ENCODE peak calls at places on chromosome 19, in nine cellular contexts. L is WTC11, N is thyroid gland, Z is endothelial cell, P is GM10248, V is choroid plexus epithelial cell, B is H9, C is SK-N-SH, W is transverse colon. R is an unnamed sample.

GRCh38 chr19:45442927-45443461 is 19.3 kb upstream of the ERCC1 start:
- DNase-seq in L (peak; percentile 38), N (no peak), Z (peak; percentile 21), P (no peak), V (peak; percentile 61), B (peak; percentile 68), C (peak; percentile 59), W (peak; percentile 52), R (no peak)

GRCh38 chr19:38425810-38426466 is at the start of gene RASGRP4:
- DNase-seq in L (peak; percentile 45), N (no peak), Z (no peak), P (peak; percentile 53), V (no peak), B (peak; percentile 40), C (no peak), W (peak; percentile 26), R (no peak)

GRCh38 chr19:53389591-53390377 is 5.2 kb upstream of the ZNF765 start:
- DNase-seq in L (peak; percentile 96), N (peak; percentile 23), Z (no peak), P (no peak), V (no peak), B (peak; percentile 93), C (peak; percentile 11), W (no peak), R (no peak)

GRCh38 chr19:32220951-32221350 is 124.5 kb upstream of the ZNF507 start:
- DNase-seq in L (no peak), N (no peak), Z (no peak), P (no peak), V (no peak), B (no peak), C (no peak), W (no peak), R (no peak)

GRCh38 chr19:43562698-43563241 is 12.6 kb downstream of the XRCC1 start:
- DNase-seq in L (no peak), N (peak; percentile 46), Z (no peak), P (peak; percentile 51), V (peak; percentile 89), B (no peak), C (no peak), W (peak; percentile 73), R (peak; percentile 92)

GRCh38 chr19:48735031-48735615 is 5.3 kb downstream of the RASIP1 start:
- DNase-seq in L (peak; percentile 81), N (peak; percentile 51), Z (no peak), P (no peak), V (peak; percentile 50), B (peak; percentile 86), C (no peak), W (peak; percentile 49), R (no peak)

GRCh38 chr19:28425431-28425931 is 787.5 kb downstream of the UQCRFS1 start:
- DNase-seq in L (no peak), N (no peak), Z (no peak), P (no peak), V (peak; percentile 58), B (no peak), C (no peak), W (no peak), R (no peak)

GRCh38 chr19:38032151-38032550 is 125.1 kb downstream of the SIPA1L3 start:
- DNase-seq in L (no peak), N (no peak), Z (no peak), P (no peak), V (peak; percentile 66), B (no peak), C (no peak), W (no peak), R (no peak)

GRCh38 chr19:33988601-33989000 is 183.7 kb upstream of the LSM14A start:
- DNase-seq in L (no peak), N (no peak), Z (no peak), P (no peak), V (peak; percentile 16), B (no peak), C (no peak), W (no peak), R (peak; percentile 4)

GRCh38 chr19:14957464-14957863 is 16.2 kb downstream of the OR7C2 start:
- DNase-seq in L (no peak), N (no peak), Z (no peak), P (no peak), V (no peak), B (no peak), C (no peak), W (no peak), R (no peak)

GRCh38 chr19:47157455-47158321 is 27.1 kb downstream of the SAE1 start:
- DNase-seq in L (peak; percentile 72), N (peak; percentile 88), Z (peak; percentile 63), P (no peak), V (peak; percentile 79), B (peak; percentile 85), C (no peak), W (peak; percentile 64), R (no peak)

GRCh38 chr19:29239220-29239776 is 26.3 kb upstream of the UQCRFS1 start:
- DNase-seq in L (no peak), N (no peak), Z (no peak), P (no peak), V (no peak), B (no peak), C (no peak), W (no peak), R (no peak)

GRCh38 chr19:54805665-54806515 is 2.5 kb downstream of the KIR2DL4 start:
- DNase-seq in L (no peak), N (no peak), Z (no peak), P (no peak), V (no peak), B (no peak), C (no peak), W (no peak), R (no peak)

GRCh38 chr19:17716309-17716929 is 2.9 kb upstream of the MAP1S start:
- DNase-seq in L (no peak), N (no peak), Z (no peak), P (no peak), V (no peak), B (no peak), C (no peak), W (no peak), R (no peak)
- TF ChIP-seq CTCF in L (no peak), N (no peak), Z (no peak), P (no peak), V (peak; percentile 35), B (peak; percentile 52), C (peak; percentile 41), W (no peak), R (peak; percentile 2)

GRCh38 chr19:3682286-3682685 is 18.0 kb downstream of the PIP5K1C start:
- DNase-seq in L (no peak), N (no peak), Z (no peak), P (no peak), V (no peak), B (no peak), C (no peak), W (no peak), R (no peak)

GRCh38 chr19:3682741-3683404 is 17.4 kb downstream of the PIP5K1C start:
- DNase-seq in L (no peak), N (no peak), Z (no peak), P (no peak), V (peak; percentile 95), B (no peak), C (peak; percentile 79), W (no peak), R (no peak)

GRCh38 chr19:3684817-3685410 is 15.4 kb downstream of the PIP5K1C start:
- DNase-seq in L (no peak), N (no peak), Z (no peak), P (no peak), V (peak; percentile 35), B (no peak), C (no peak), W (no peak), R (no peak)

GRCh38 chr19:3683866-3684816 is 16.1 kb downstream of the PIP5K1C start:
- DNase-seq in L (no peak), N (no peak), Z (no peak), P (peak; percentile 88), V (peak; percentile 93), B (no peak), C (no peak), W (no peak), R (no peak)

DNA sequence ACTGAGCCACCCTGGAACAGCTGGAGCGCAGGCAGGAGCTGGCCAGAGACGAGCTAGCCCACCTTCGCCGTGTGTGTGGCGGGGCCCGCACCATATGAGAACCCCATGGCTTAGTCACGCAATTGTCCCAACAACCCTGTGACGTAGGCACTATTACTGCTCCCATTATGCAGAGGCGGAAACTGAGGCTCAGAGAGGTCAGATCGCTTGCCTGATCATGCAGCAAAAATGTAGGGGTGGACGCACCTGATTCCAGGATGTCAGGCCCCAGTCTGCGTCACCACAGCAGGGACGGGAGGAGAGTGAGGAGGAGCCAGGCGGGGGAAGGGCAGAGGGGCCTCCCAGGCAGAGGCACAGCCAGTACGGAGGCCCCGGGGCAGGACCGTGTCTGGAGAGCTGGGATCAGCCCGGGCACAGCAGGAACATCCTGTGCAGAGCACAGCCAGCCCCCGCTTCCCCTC is 16.8 kb downstream of the PIP5K1C start:
- DNase-seq in L (peak; percentile 67), N (peak; percentile 22), Z (peak; percentile 43), P (peak; percentile 61), V (peak; percentile 98), B (peak; percentile 92), C (no peak), W (no peak), R (no peak)
- TF ChIP-seq CTCF in L (no peak), N (no peak), Z (no peak), P (no peak), V (no peak), B (no peak), C (no peak), W (no peak), R (no peak)

GRCh38 chr19:17333611-17334413 is 843 bp downstream of the ANO8 start:
- DNase-seq in L (peak; percentile 61), N (no peak), Z (no peak), P (peak; percentile 68), V (peak; percentile 84), B (peak; percentile 68), C (no peak), W (peak; percentile 53), R (no peak)
- TF ChIP-seq CTCF in L (no peak), N (no peak), Z (no peak), P (no peak), V (no peak), B (peak; percentile 37), C (no peak), W (no peak), R (no peak)

DNA sequence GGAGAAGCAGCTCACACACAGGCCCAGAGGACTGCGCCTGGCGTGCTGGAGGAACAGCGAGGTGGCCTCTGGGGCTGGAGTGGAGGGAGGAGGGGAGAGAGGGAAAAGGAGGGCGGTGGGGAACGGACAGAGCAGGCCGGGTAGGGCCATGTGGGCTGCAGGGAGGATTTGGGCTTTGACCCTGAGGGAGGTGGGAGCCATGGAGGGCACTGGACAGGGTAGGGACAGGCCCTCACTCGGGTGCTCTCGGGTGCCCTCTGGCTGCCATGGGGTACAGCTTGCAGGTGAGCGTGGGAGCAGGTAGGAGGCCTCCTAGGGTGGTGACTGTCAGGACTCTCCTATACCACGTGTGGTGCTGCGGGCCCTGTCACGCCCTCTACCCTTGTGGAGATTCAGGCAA is 22.8 kb downstream of the PLIN4 start:
- DNase-seq in L (peak; percentile 44), N (no peak), Z (no peak), P (no peak), V (no peak), B (peak; percentile 65), C (no peak), W (no peak), R (no peak)
- TF ChIP-seq CTCF in L (no peak), N (no peak), Z (no peak), P (peak; percentile 44), V (peak; percentile 20), B (peak; percentile 47), C (no peak), W (peak; percentile 14), R (peak; percentile 34)

GRCh38 chr19:680287-681028 is 4.3 kb downstream of the FSTL3 start:
- DNase-seq in L (peak; percentile 100), N (peak; percentile 99), Z (peak; percentile 100), P (peak; percentile 99), V (peak; percentile 99), B (peak; percentile 100), C (peak; percentile 98), W (peak; percentile 100), R (peak; percentile 88)
- TF ChIP-seq CTCF in L (no peak), N (no peak), Z (no peak), P (peak; percentile 73), V (peak; percentile 23), B (peak; percentile 49), C (peak; percentile 41), W (no peak), R (no peak)